ENCODE peak calls at places on chromosomes 11 and 22, in seven cellular contexts. Y is dorsolateral prefrontal cortex; O is activated CD8-positive, alpha-beta T cell treated with anti-CD3 and anti-CD28 coated beads for 36 hours; X is uterus; K is nephron progenitor cell; M is endothelial cell; Z is AG09319. H is an unnamed sample.
A peak's percentile ranks its signal among the peaks of the same experiment; 100 is the strongest.

GRCh38 chr22:36197065-36197440 is 4.6 kb downstream of the APOL4 start:
- DNase-seq in Z (peak; percentile 55), X (peak; percentile 85), M (peak; percentile 61), K (peak; percentile 81), Y (no peak), O (no peak), H (peak; percentile 70)

GRCh38 chr11:93542753-93543246 is 391 bp downstream of the SMCO4 start:
- DNase-seq in Y (no peak), O (no peak), K (no peak), M (no peak), Z (no peak), X (peak; percentile 45), H (peak; percentile 43)

GRCh38 chr11:14578551-14578956 is 58.4 kb upstream of the PSMA1 start:
- DNase-seq in Y (no peak), K (no peak), O (peak; percentile 73), Z (no peak), M (peak; percentile 18), X (no peak), H (no peak)

GRCh38 chr22:31800065-31800464 is 46.2 kb downstream of the DEPDC5 start:
- DNase-seq in M (no peak), K (no peak), O (no peak), Z (no peak), Y (no peak), X (no peak), H (no peak)

GRCh38 chr11:61961570-61962212 is 5.7 kb downstream of the FTH1 start:
- DNase-seq in X (peak; percentile 52), Z (no peak), M (no peak), O (no peak), Y (peak; percentile 81), K (no peak), H (peak; percentile 87)

GRCh38 chr11:69529001-69529400 is 47.5 kb downstream of the LINC01488 start:
- DNase-seq in K (no peak), Y (no peak), M (no peak), Z (no peak), O (no peak), X (no peak), H (no peak)

GRCh38 chr11:64925536-64926449 is 1.3 kb downstream of the PPP2R5B start:
- DNase-seq in K (no peak), M (no peak), Y (no peak), X (peak; percentile 33), O (no peak), Z (no peak), H (no peak)

GRCh38 chr11:32006799-32007388 is 84.0 kb upstream of the RCN1 start:
- DNase-seq in O (peak; percentile 33), Z (peak; percentile 3), K (peak; percentile 33), M (peak; percentile 27), Y (no peak), X (no peak), H (peak; percentile 43)

GRCh38 chr11:61787928-61788491 is 4.4 kb downstream of the TMEM258 start:
- DNase-seq in M (peak; percentile 53), X (no peak), K (peak; percentile 39), Y (no peak), O (peak; percentile 39), Z (no peak), H (peak; percentile 72)

GRCh38 chr11:14310696-14311095 is 48.3 kb downstream of the RRAS2 start:
- DNase-seq in Y (no peak), X (no peak), Z (peak; percentile 51), K (no peak), O (no peak), M (no peak), H (no peak)

GRCh38 chr11:34427171-34427805 is 11.4 kb upstream of the CAT start:
- DNase-seq in K (no peak), Y (no peak), O (no peak), X (peak; percentile 40), Z (peak; percentile 89), M (no peak), H (no peak)

GRCh38 chr11:19957301-19957985 is 202.8 kb downstream of the DBX1 start:
- DNase-seq in O (no peak), K (no peak), Z (no peak), X (no peak), Y (no peak), M (no peak), H (no peak)

GRCh38 chr11:86802146-86802545 is 1.8 kb downstream of the PRSS23 start:
- DNase-seq in Z (no peak), Y (no peak), K (no peak), M (no peak), O (no peak), X (no peak), H (no peak)

GRCh38 chr11:86800956-86801264 is 568 bp downstream of the PRSS23 start:
- DNase-seq in X (no peak), K (no peak), Y (no peak), Z (no peak), M (no peak), O (no peak), H (no peak)

GRCh38 chr11:86799680-86800075 is 664 bp upstream of the PRSS23 start:
- DNase-seq in K (no peak), Y (no peak), M (peak; percentile 15), O (no peak), X (no peak), Z (no peak), H (peak; percentile 70)

GRCh38 chr11:86798988-86799387 is 1.4 kb upstream of the PRSS23 start:
- DNase-seq in O (no peak), M (no peak), Y (no peak), X (peak; percentile 38), K (no peak), Z (peak; percentile 57), H (no peak)

DNA sequence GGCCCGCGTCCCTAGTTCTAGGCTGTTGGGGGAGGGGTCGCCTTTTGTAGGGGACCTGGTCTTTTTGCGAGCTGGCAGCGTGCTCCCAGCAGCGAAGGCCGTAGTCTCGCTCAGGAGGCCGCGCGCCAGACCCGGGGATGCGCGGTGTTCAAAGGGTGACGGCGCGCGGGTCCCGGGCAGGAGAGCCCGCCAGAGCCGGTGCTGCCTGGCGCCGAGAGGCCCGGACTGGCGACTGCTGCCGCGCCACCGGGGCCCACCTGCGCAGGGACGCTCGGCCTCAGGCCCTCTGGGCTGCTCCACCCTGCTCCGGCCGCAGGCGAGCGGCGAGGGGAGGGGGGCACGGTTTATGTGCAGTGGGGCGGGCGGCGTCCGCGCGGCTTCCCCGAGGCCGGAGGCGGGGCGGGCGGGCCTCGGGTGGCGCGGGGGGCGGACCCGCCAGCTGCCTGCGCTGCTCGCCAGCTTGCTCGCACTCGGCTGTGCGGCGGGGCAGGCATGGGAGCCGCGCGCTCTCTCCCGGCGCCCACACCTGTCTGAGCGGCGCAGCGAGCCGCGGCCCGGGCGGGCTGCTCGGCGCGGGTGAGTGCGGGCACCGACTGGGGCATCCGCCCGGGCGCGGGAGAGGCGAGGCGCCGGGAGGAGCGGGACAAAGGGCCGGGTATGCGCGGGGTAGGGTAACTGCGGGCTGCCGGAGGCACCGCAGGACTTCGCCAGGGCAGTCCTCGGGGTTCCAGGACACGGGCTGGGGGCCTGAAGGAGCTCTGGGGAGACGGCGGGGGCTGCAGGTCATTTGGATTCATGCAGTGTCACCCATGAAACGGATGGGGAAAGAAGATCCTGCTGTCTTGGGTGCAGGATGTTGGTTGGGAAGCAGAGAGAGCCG is at the start of gene PRSS23:
- DNase-seq in X (peak; percentile 76), Z (peak; percentile 40), O (peak; percentile 32), Y (no peak), M (peak; percentile 46), K (peak; percentile 87), H (peak; percentile 76)
- TF ChIP-seq CTCF in X (no peak), Z (no peak), O (no peak), Y (no peak), M (no peak), K (no peak), H (no peak)

DNA sequence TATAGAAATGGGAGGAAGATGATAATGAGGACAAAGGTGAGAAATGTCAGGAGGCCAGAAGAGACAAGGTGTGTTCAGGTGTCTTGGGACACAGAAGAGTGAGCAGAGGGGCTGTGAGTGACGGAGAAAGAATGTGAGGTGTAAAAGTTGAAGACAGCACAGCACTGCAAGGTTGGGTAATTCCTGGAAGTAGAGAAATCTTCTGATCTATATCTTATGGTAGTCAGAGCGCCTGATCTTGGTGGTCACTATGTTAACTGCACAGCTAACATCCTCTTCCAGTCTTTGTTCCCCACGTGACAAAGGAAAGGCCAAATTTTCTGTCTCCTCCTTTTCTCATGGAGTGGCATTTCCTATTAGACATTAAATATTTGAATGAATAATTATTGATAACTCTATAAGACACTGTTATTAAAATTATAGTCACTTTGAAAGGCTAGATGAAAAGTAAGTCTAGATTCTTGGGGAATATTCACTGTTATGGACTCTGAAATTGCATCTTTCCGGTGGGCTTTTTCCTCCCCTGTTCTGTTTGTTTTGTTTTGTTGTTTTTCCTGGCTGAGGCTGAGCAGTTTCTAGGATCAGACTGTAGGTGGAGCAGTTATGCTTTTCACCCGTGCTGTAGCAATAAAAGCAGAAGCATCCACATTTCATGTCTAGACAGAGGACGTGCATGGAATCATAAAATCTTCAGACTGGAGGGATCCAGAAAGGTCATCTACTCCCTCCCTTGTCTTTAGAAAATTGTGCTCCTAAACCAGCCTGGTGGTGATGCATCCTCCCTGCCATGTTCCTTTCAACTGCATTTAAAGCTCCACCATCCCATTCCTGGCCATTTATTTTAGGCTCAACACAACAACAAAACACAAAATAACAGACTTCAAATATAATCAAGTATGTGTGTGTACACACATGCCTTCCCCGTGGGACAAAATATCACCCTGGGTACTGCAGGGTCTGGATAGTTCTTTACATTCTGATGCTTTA is 26.6 kb downstream of the SC5D start:
- DNase-seq in X (no peak), M (peak; percentile 46), Y (no peak), K (peak; percentile 25), O (peak; percentile 31), Z (no peak), H (no peak)
- TF ChIP-seq CTCF in X (peak; percentile 53), M (peak; percentile 70), Y (peak; percentile 71), K (peak; percentile 69), O (peak; percentile 77), Z (peak; percentile 86), H (peak; percentile 75)

GRCh38 chr11:44629732-44630345 is 64.4 kb downstream of the CD82 start:
- DNase-seq in M (no peak), Z (no peak), K (no peak), Y (no peak), O (no peak), X (no peak), H (no peak)

GRCh38 chr11:44630511-44631210 is 65.2 kb downstream of the CD82 start:
- DNase-seq in K (no peak), M (no peak), Y (no peak), X (no peak), O (no peak), Z (no peak), H (peak; percentile 10)

GRCh38 chr11:44633641-44634040 is 68.2 kb downstream of the CD82 start:
- DNase-seq in K (no peak), Y (no peak), Z (no peak), O (no peak), X (no peak), M (no peak), H (peak; percentile 17)

GRCh38 chr11:44632466-44633123 is 67.1 kb downstream of the CD82 start:
- DNase-seq in X (no peak), Z (no peak), Y (no peak), K (no peak), O (peak; percentile 54), M (peak; percentile 56), H (peak; percentile 41)

GRCh38 chr11:44631831-44632230 is 66.4 kb downstream of the CD82 start:
- DNase-seq in X (no peak), Y (no peak), M (no peak), K (no peak), Z (no peak), O (no peak), H (peak; percentile 9)
- TF ChIP-seq CTCF in X (no peak), Y (no peak), M (no peak), K (no peak), Z (no peak), O (no peak), H (no peak)

GRCh38 chr11:45180158-45180887 is 33.9 kb downstream of the PRDM11 start:
- DNase-seq in M (peak; percentile 49), K (peak; percentile 83), Y (no peak), O (peak; percentile 42), X (peak; percentile 58), Z (no peak), H (peak; percentile 51)
- TF ChIP-seq CTCF in M (no peak), K (no peak), Y (peak; percentile 27), O (no peak), X (peak; percentile 63), Z (peak; percentile 36), H (no peak)

H was measured in testis.